ENCODE peak calls at places on chromosomes 3 and 15, in four cellular contexts. One of them, this sample, is unnamed.

GRCh38 chr15:27871078-27871695 is 227.9 kb downstream of the OCA2 start:
- ATAC-seq in omental fat pad: no peak
- ATAC-seq in T-cell: no peak
- ATAC-seq in activated CD8-positive, alpha-beta T cell treated with anti-CD3 and anti-CD28 coated beads for 36 hours: no peak
- ATAC-seq in this sample: no peak

GRCh38 chr3:7160689-7161088 is 299.8 kb downstream of the GRM7 start:
- ATAC-seq in omental fat pad: no peak
- ATAC-seq in T-cell: no peak
- ATAC-seq in activated CD8-positive, alpha-beta T cell treated with anti-CD3 and anti-CD28 coated beads for 36 hours: no peak
- ATAC-seq in this sample: no peak

GRCh38 chr3:11624704-11625375 is 18.9 kb downstream of the VGLL4 start:
- ATAC-seq in omental fat pad: no peak
- ATAC-seq in T-cell: peak
- ATAC-seq in activated CD8-positive, alpha-beta T cell treated with anti-CD3 and anti-CD28 coated beads for 36 hours: peak
- ATAC-seq in this sample: no peak

GRCh38 chr3:42988097-42988496 is 9.0 kb downstream of the GASK1A start:
- ATAC-seq in omental fat pad: no peak
- ATAC-seq in T-cell: no peak
- ATAC-seq in activated CD8-positive, alpha-beta T cell treated with anti-CD3 and anti-CD28 coated beads for 36 hours: no peak
- ATAC-seq in this sample: no peak

GRCh38 chr15:51093488-51093864 is 1.2 kb downstream of the TNFAIP8L3 start:
- ATAC-seq in omental fat pad: peak
- ATAC-seq in T-cell: no peak
- ATAC-seq in activated CD8-positive, alpha-beta T cell treated with anti-CD3 and anti-CD28 coated beads for 36 hours: no peak
- ATAC-seq in this sample: no peak

GRCh38 chr3:192851821-192852352 is 65.8 kb downstream of the MB21D2 start:
- ATAC-seq in omental fat pad: peak
- ATAC-seq in T-cell: no peak
- ATAC-seq in activated CD8-positive, alpha-beta T cell treated with anti-CD3 and anti-CD28 coated beads for 36 hours: no peak
- ATAC-seq in this sample: no peak

GRCh38 chr3:184659797-184660301 is 52.0 kb downstream of the MAGEF1 start:
- ATAC-seq in omental fat pad: no peak
- ATAC-seq in T-cell: no peak
- ATAC-seq in activated CD8-positive, alpha-beta T cell treated with anti-CD3 and anti-CD28 coated beads for 36 hours: no peak
- ATAC-seq in this sample: no peak

GRCh38 chr15:64282701-64283100 is 73.3 kb downstream of the CSNK1G1 start:
- ATAC-seq in omental fat pad: no peak
- ATAC-seq in T-cell: no peak
- ATAC-seq in activated CD8-positive, alpha-beta T cell treated with anti-CD3 and anti-CD28 coated beads for 36 hours: no peak
- ATAC-seq in this sample: no peak

GRCh38 chr3:54433846-54434245 is 311.5 kb downstream of the CACNA2D3 start:
- ATAC-seq in omental fat pad: no peak
- ATAC-seq in T-cell: no peak
- ATAC-seq in activated CD8-positive, alpha-beta T cell treated with anti-CD3 and anti-CD28 coated beads for 36 hours: no peak
- ATAC-seq in this sample: no peak

GRCh38 chr15:57377478-57377847 is 1.2 kb downstream of the CGNL1 start:
- ATAC-seq in omental fat pad: peak
- ATAC-seq in T-cell: no peak
- ATAC-seq in activated CD8-positive, alpha-beta T cell treated with anti-CD3 and anti-CD28 coated beads for 36 hours: no peak
- ATAC-seq in this sample: no peak

GRCh38 chr3:61030469-61031035 is 220.7 kb downstream of the FHIT start:
- ATAC-seq in omental fat pad: no peak
- ATAC-seq in T-cell: no peak
- ATAC-seq in activated CD8-positive, alpha-beta T cell treated with anti-CD3 and anti-CD28 coated beads for 36 hours: no peak
- ATAC-seq in this sample: no peak

GRCh38 chr3:101873619-101874018 is 24.3 kb downstream of the NFKBIZ start:
- ATAC-seq in omental fat pad: no peak
- ATAC-seq in T-cell: no peak
- ATAC-seq in activated CD8-positive, alpha-beta T cell treated with anti-CD3 and anti-CD28 coated beads for 36 hours: no peak
- ATAC-seq in this sample: no peak

GRCh38 chr3:146502887-146503458 is 33.6 kb upstream of the PLSCR2 start:
- ATAC-seq in omental fat pad: no peak
- ATAC-seq in T-cell: no peak
- ATAC-seq in activated CD8-positive, alpha-beta T cell treated with anti-CD3 and anti-CD28 coated beads for 36 hours: no peak
- ATAC-seq in this sample: no peak

GRCh38 chr3:171970301-171970788 is 69.0 kb upstream of the FNDC3B start:
- ATAC-seq in omental fat pad: no peak
- ATAC-seq in T-cell: no peak
- ATAC-seq in activated CD8-positive, alpha-beta T cell treated with anti-CD3 and anti-CD28 coated beads for 36 hours: peak
- ATAC-seq in this sample: peak

GRCh38 chr3:78820497-78820896 is 947.3 kb downstream of the ROBO1 start:
- ATAC-seq in omental fat pad: no peak
- ATAC-seq in T-cell: no peak
- ATAC-seq in activated CD8-positive, alpha-beta T cell treated with anti-CD3 and anti-CD28 coated beads for 36 hours: no peak
- ATAC-seq in this sample: no peak

GRCh38 chr3:69560818-69561217 is 174.9 kb upstream of the FRMD4B start:
- ATAC-seq in omental fat pad: no peak
- ATAC-seq in T-cell: no peak
- ATAC-seq in activated CD8-positive, alpha-beta T cell treated with anti-CD3 and anti-CD28 coated beads for 36 hours: no peak
- ATAC-seq in this sample: no peak

GRCh38 chr3:188861847-188862740 is 309.7 kb upstream of the TPRG1 start:
- ATAC-seq in omental fat pad: no peak
- ATAC-seq in T-cell: no peak
- ATAC-seq in activated CD8-positive, alpha-beta T cell treated with anti-CD3 and anti-CD28 coated beads for 36 hours: no peak
- ATAC-seq in this sample: no peak

GRCh38 chr3:66991478-66991877 is 6.6 kb upstream of the KBTBD8 start:
- ATAC-seq in omental fat pad: no peak
- ATAC-seq in T-cell: no peak
- ATAC-seq in activated CD8-positive, alpha-beta T cell treated with anti-CD3 and anti-CD28 coated beads for 36 hours: no peak
- ATAC-seq in this sample: no peak

GRCh38 chr15:98276018-98276417 is 315.5 kb downstream of the ARRDC4 start:
- ATAC-seq in omental fat pad: no peak
- ATAC-seq in T-cell: no peak
- ATAC-seq in activated CD8-positive, alpha-beta T cell treated with anti-CD3 and anti-CD28 coated beads for 36 hours: no peak
- ATAC-seq in this sample: no peak